ENCODE peak calls at places on chromosomes 6 and 20, in six cellular contexts. H, D, P, J, S and F are unnamed samples.

GRCh38 chr6:160106701-160107100 is 14.9 kb upstream of the SLC22A1 start:
- DNase-seq in H (no peak), D (no peak), P (no peak), J (no peak), S (no peak), F (no peak)

GRCh38 chr6:127844529-127844928 is 56.3 kb downstream of the THEMIS start:
- DNase-seq in H (no peak), D (no peak), P (no peak), J (no peak), S (no peak), F (no peak)

GRCh38 chr6:78552435-78552834 is 314.9 kb upstream of the IRAK1BP1 start:
- DNase-seq in H (no peak), D (no peak), P (no peak), J (no peak), S (no peak), F (no peak)

GRCh38 chr6:144582939-144583613 is 297.9 kb downstream of the UTRN start:
- DNase-seq in H (no peak), D (no peak), P (peak; percentile 31), J (no peak), S (no peak), F (no peak)

GRCh38 chr20:17749979-17750721 is 50.4 kb downstream of the BANF2 start:
- DNase-seq in H (no peak), D (no peak), P (no peak), J (no peak), S (no peak), F (no peak)

GRCh38 chr6:28960846-28961500 is 37.2 kb upstream of the TRIM27 start:
- DNase-seq in H (no peak), D (no peak), P (no peak), J (no peak), S (no peak), F (no peak)

GRCh38 chr6:42449917-42450313 is 1.8 kb downstream of the TRERF1 start:
- DNase-seq in H (no peak), D (no peak), P (no peak), J (no peak), S (no peak), F (no peak)

GRCh38 chr20:987677-988076 is 14.4 kb downstream of the RSPO4 start:
- DNase-seq in H (no peak), D (no peak), P (no peak), J (no peak), S (no peak), F (no peak)

GRCh38 chr6:31585531-31585930 is 546 bp upstream of the LST1 start:
- DNase-seq in H (no peak), D (no peak), P (peak; percentile 43), J (no peak), S (no peak), F (no peak)

GRCh38 chr6:170032706-170033309 is 258.1 kb downstream of the DLL1 start:
- DNase-seq in H (no peak), D (peak; percentile 47), P (no peak), J (no peak), S (no peak), F (no peak)

GRCh38 chr6:16244869-16245451 is 6.6 kb downstream of the GMPR start:
- DNase-seq in H (no peak), D (no peak), P (peak; percentile 25), J (no peak), S (peak; percentile 77), F (no peak)

GRCh38 chr6:33990061-33990541 is 155.8 kb downstream of the GRM4 start:
- DNase-seq in H (no peak), D (peak; percentile 57), P (no peak), J (no peak), S (no peak), F (no peak)

GRCh38 chr20:54980321-54980960 is 505.0 kb downstream of the DOK5 start:
- DNase-seq in H (no peak), D (no peak), P (peak; percentile 58), J (peak; percentile 26), S (peak; percentile 42), F (peak; percentile 25)

GRCh38 chr6:1657116-1657776 is 47.5 kb downstream of the FOXC1 start:
- DNase-seq in H (no peak), D (no peak), P (peak; percentile 63), J (no peak), S (no peak), F (no peak)

GRCh38 chr6:105609375-105609991 is 206.6 kb upstream of the PREP start:
- DNase-seq in H (no peak), D (no peak), P (peak; percentile 37), J (no peak), S (no peak), F (no peak)

GRCh38 chr6:9335470-9335869 is 900.1 kb upstream of the SLC35B3 start:
- DNase-seq in H (no peak), D (no peak), P (no peak), J (no peak), S (no peak), F (no peak)

GRCh38 chr20:49612127-49612738 is 44.3 kb upstream of the PTGIS start:
- DNase-seq in H (no peak), D (no peak), P (no peak), J (no peak), S (no peak), F (no peak)

GRCh38 chr6:11188161-11188915 is 44.1 kb downstream of the NEDD9 start:
- DNase-seq in H (no peak), D (no peak), P (peak; percentile 91), J (no peak), S (no peak), F (no peak)

GRCh38 chr6:116369540-116370327 is 1.0 kb upstream of the DSE start:
- DNase-seq in H (no peak), D (no peak), P (peak; percentile 29), J (no peak), S (no peak), F (no peak)

GRCh38 chr6:44256291-44257006 is 879 bp downstream of the SLC35B2 start:
- DNase-seq in H (no peak), D (no peak), P (peak; percentile 58), J (no peak), S (peak; percentile 25), F (no peak)